ENCODE peak calls at places on chromosome 7, in seven cellular contexts. G is psoas muscle, Q is esophagus muscularis mucosa, N is A549, V is brain microvascular endothelial cell, P is epithelial cell of esophagus, B is mesothelial cell of epicardium. A is an unnamed sample.

GRCh38 chr7:2540641-2541051 is 14.7 kb downstream of the BRAT1 start:
- DNase-seq in P (no peak), B (no peak), G (peak), Q (no peak), V (no peak), N (no peak), A (peak)

GRCh38 chr7:132709971-132710567 is 133.8 kb upstream of the PLXNA4 start:
- DNase-seq in V (peak), B (no peak), G (no peak), Q (no peak), N (no peak), P (peak), A (no peak)

GRCh38 chr7:73706122-73707044 is 13.1 kb downstream of the STX1A start:
- DNase-seq in V (peak), B (no peak), G (no peak), P (peak), N (peak), Q (no peak), A (no peak)

GRCh38 chr7:73822319-73823173 is 8.2 kb upstream of the CLDN4 start:
- DNase-seq in P (peak), G (no peak), V (peak), B (no peak), Q (no peak), N (peak), A (no peak)

GRCh38 chr7:47677664-47678063 is 95.8 kb upstream of the TNS3 start:
- DNase-seq in N (no peak), Q (no peak), G (no peak), B (no peak), P (peak), V (no peak), A (no peak)

GRCh38 chr7:121081327-121081936 is 92.9 kb downstream of the CPED1 start:
- DNase-seq in V (peak), B (no peak), N (peak), Q (no peak), G (no peak), P (peak), A (no peak)

GRCh38 chr7:151388430-151388829 is 21.4 kb downstream of the WDR86 start:
- DNase-seq in Q (no peak), N (no peak), V (no peak), G (peak), P (no peak), B (no peak), A (no peak)

GRCh38 chr7:118938845-118939244 is 714.3 kb downstream of the ANKRD7 start:
- DNase-seq in B (no peak), N (no peak), P (no peak), G (no peak), V (no peak), Q (no peak), A (no peak)

GRCh38 chr7:97357459-97357858 is 240.0 kb downstream of the SDHAF3 start:
- DNase-seq in N (no peak), P (no peak), G (no peak), B (no peak), Q (no peak), V (no peak), A (no peak)

GRCh38 chr7:139598642-139599041 is 75.2 kb downstream of the CLEC2L start:
- DNase-seq in P (peak), G (no peak), B (no peak), N (no peak), V (no peak), Q (no peak), A (no peak)

GRCh38 chr7:1695800-1696454 is 25.9 kb downstream of the ELFN1 start:
- DNase-seq in V (no peak), N (no peak), G (peak), Q (no peak), P (no peak), B (peak), A (no peak)

DNA sequence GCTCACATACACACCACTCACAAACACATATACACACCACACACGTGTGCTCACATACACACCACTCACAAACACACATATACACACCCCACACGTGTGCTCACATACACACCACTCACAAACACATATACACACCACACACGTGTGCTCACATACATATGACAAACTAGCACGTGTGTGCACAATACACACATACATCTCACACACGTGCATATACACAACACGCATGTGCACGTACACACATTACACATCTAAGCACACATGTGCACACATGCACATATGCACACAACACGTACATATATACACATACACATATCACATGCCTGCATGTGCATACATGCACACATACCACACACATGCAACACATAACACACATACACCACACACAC is 78.3 kb upstream of the FOXK1 start:
- DNase-seq in P (no peak), Q (no peak), B (no peak), V (no peak), G (no peak), N (no peak), A (no peak)
- TF ChIP-seq CTCF in P (no peak), Q (no peak), B (no peak), V (no peak), G (no peak), N (no peak), A (no peak)

GRCh38 chr7:102287082-102287464 is 405 bp downstream of the SH2B2 start:
- DNase-seq in Q (no peak), N (no peak), P (no peak), B (no peak), V (no peak), G (no peak), A (no peak)

GRCh38 chr7:102287465-102288146 is 938 bp downstream of the SH2B2 start:
- DNase-seq in N (no peak), B (no peak), V (no peak), G (peak), P (peak), Q (no peak), A (no peak)

GRCh38 chr7:102289051-102289450 is 2.4 kb downstream of the SH2B2 start:
- DNase-seq in Q (no peak), G (no peak), N (no peak), P (no peak), V (no peak), B (no peak), A (no peak)

GRCh38 chr7:102286237-102287081 is at the start of gene SH2B2:
- DNase-seq in V (peak), B (peak), P (peak), G (peak), N (no peak), Q (no peak), A (no peak)

DNA sequence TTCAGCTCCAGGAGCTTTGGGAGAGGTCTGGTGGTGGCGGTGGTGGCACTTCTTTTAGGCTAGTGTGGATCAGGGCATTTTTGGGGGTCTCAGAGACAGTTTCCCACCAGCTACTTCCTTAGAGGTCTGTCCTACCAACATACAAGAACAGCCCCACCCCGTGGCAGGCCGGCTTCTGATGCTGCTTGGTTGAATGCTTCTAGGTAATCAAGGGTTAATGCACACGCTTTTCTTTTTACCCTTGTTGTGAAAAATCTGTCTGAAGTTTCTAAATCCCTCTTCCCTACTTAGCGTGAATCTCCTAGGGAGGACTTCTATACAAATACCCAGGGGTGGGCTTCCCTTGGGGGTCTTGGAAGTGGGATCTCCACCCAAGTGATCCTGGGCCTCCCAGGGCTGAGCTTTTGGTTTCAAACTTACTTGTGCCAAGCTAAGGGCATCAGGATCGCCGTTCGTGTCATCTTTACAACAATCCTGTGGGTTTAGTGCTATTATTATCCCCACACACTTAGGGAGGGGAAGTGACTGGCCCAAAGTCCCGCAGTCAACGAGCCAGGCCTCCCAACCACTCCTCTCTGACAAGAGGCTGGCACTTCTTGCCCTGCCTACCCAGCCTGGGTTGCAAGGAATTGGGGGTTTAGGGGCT is 1.7 kb downstream of the SH2B2 start:
- DNase-seq in B (peak), V (no peak), G (no peak), Q (no peak), N (no peak), P (no peak), A (no peak)
- TF ChIP-seq CTCF in B (no peak), V (peak), G (no peak), Q (no peak), N (peak), P (no peak), A (peak)

DNA sequence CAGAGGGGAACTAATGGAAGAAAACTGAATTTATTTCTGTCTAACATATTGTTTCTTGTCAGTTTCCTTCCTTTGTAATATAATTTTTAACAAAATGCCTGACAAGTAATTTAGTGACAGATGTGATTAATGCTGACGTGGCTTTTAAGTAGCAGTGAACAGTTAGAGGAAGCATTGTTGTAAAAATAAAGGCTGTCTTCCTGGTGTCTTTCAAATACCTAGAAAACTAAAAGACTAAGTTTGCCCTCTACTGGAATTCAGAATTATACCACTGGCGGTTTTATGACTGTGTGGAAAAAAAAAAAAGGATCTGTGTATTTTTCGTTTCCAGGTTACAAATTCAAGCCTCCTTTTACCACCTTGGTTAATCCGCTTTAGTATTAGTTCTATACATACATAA is 217.1 kb upstream of the DPP6 start:
- DNase-seq in V (no peak), N (no peak), B (no peak), G (no peak), Q (no peak), P (peak), A (no peak)
- TF ChIP-seq CTCF in V (no peak), N (no peak), B (no peak), G (no peak), Q (peak), P (no peak), A (no peak)

GRCh38 chr7:128359939-128360338 is 1.6 kb downstream of the PRRT4 start:
- DNase-seq in Q (no peak), G (no peak), N (no peak), P (no peak), V (no peak), B (no peak), A (no peak)

GRCh38 chr7:128362670-128363069 is 1.2 kb upstream of the PRRT4 start:
- DNase-seq in Q (no peak), P (peak), G (no peak), N (no peak), V (no peak), B (no peak), A (no peak)

GRCh38 chr7:128363261-128363721 is 1.8 kb upstream of the PRRT4 start:
- DNase-seq in N (no peak), V (no peak), B (no peak), G (no peak), Q (no peak), P (no peak), A (no peak)

GRCh38 chr7:128364166-128364565 is 2.7 kb upstream of the PRRT4 start:
- DNase-seq in B (no peak), P (no peak), Q (no peak), G (no peak), N (no peak), V (no peak), A (no peak)

GRCh38 chr7:128361463-128362441 is at the start of gene PRRT4:
- DNase-seq in Q (no peak), B (peak), N (peak), G (peak), V (no peak), P (peak), A (no peak)
- TF ChIP-seq CTCF in Q (no peak), B (no peak), N (peak), G (no peak), V (no peak), P (peak), A (no peak)

GRCh38 chr7:159068893-159069448 is 75.7 kb downstream of the VIPR2 start:
- DNase-seq in N (no peak), P (no peak), G (no peak), B (no peak), V (no peak), Q (peak), A (no peak)
- TF ChIP-seq CTCF in N (no peak), P (no peak), G (no peak), B (no peak), V (no peak), Q (no peak), A (no peak)

A was measured in osteocyte.